ENCODE peak calls at places on chromosomes 13 and 19, in seven cellular contexts. I is lower lobe of right lung, S is mammary epithelial cell, L is gastrocnemius medialis, Y is pancreas, T is psoas muscle, H is uterus. A is an unnamed sample.

GRCh38 chr13:44012910-44013309 is 133.2 kb downstream of the LACC1 start:
- DNase-seq in I (no peak), S (no peak), L (no peak), Y (no peak), T (no peak), H (no peak), A (no peak)

GRCh38 chr19:10393137-10393536 is 10.2 kb downstream of the CDC37 start:
- DNase-seq in I (no peak), S (no peak), L (no peak), Y (no peak), T (no peak), H (no peak), A (no peak)

GRCh38 chr13:46492946-46493345 is 60.0 kb upstream of the LRCH1 start:
- DNase-seq in I (no peak), S (peak), L (no peak), Y (peak), T (no peak), H (no peak), A (no peak)

GRCh38 chr19:1213391-1214286 is 8.1 kb downstream of the STK11 start:
- DNase-seq in I (peak), S (peak), L (peak), Y (no peak), T (peak), H (peak), A (peak)

GRCh38 chr13:114043421-114044053 is 69.7 kb upstream of the C13orf46 start:
- DNase-seq in I (peak), S (no peak), L (peak), Y (no peak), T (peak), H (peak), A (no peak)

GRCh38 chr19:35144600-35145436 is 1.8 kb downstream of the FXYD7 start:
- DNase-seq in I (no peak), S (peak), L (no peak), Y (peak), T (no peak), H (no peak), A (peak)

GRCh38 chr13:25232937-25233515 is 54.3 kb downstream of the MTMR6 start:
- DNase-seq in I (no peak), S (peak), L (no peak), Y (no peak), T (no peak), H (no peak), A (no peak)

GRCh38 chr19:44640518-44640917 is 3.2 kb upstream of the PVR start:
- DNase-seq in I (no peak), S (peak), L (peak), Y (no peak), T (no peak), H (no peak), A (no peak)

GRCh38 chr19:34675250-34675649 is 1.7 kb downstream of the SCGB2B2 start:
- DNase-seq in I (no peak), S (no peak), L (no peak), Y (no peak), T (no peak), H (no peak), A (no peak)

GRCh38 chr13:61728468-61728867 is 312.8 kb upstream of the PCDH20 start:
- DNase-seq in I (no peak), S (no peak), L (no peak), Y (no peak), T (no peak), H (no peak), A (no peak)

GRCh38 chr19:42421591-42422031 is 5.6 kb downstream of the LIPE start:
- DNase-seq in I (no peak), S (peak), L (no peak), Y (peak), T (no peak), H (no peak), A (peak)

GRCh38 chr13:44108345-44108858 is 228.7 kb downstream of the LACC1 start:
- DNase-seq in I (no peak), S (peak), L (no peak), Y (peak), T (no peak), H (no peak), A (peak)

GRCh38 chr13:94411747-94412146 is 67.7 kb downstream of the DCT start:
- DNase-seq in I (no peak), S (no peak), L (no peak), Y (no peak), T (no peak), H (no peak), A (no peak)

GRCh38 chr13:81395368-81395767 is 1054.4 kb upstream of the SPRY2 start:
- DNase-seq in I (no peak), S (no peak), L (no peak), Y (no peak), T (no peak), H (no peak), A (no peak)

GRCh38 chr19:5978606-5979552 is 939 bp upstream of the RANBP3 start:
- DNase-seq in I (no peak), S (no peak), L (no peak), Y (no peak), T (no peak), H (no peak), A (no peak)

GRCh38 chr19:52237771-52238400 is 31.5 kb upstream of the ZNF766 start:
- DNase-seq in I (peak), S (peak), L (peak), Y (peak), T (peak), H (peak), A (no peak)

GRCh38 chr13:24985102-24985501 is 110.8 kb upstream of the PABPC3 start:
- DNase-seq in I (no peak), S (no peak), L (no peak), Y (no peak), T (no peak), H (no peak), A (no peak)

GRCh38 chr19:13082192-13083007 is 20.3 kb downstream of the LYL1 start:
- DNase-seq in I (no peak), S (no peak), L (peak), Y (no peak), T (no peak), H (peak), A (no peak)

GRCh38 chr13:32988588-32989256 is 27.5 kb upstream of the KL start:
- DNase-seq in I (no peak), S (no peak), L (no peak), Y (no peak), T (no peak), H (no peak), A (no peak)

DNA sequence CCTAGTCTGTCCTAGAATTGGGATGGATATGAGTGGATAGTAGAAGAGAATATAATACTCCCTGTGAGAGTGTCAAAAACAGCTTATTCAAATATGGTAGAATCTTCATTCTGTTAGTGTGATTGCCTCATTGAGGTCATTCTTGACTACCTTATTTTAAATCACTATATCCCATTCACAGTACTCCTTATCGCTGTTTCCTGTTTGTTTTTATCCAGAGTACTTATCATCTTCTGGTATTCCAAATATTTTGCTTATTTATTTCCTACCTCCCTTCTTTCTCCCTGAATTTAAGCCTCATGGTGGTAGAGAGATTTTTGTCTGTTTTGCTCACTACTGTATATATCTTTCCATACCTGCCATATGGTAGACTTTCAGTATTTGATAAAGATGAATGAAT is 9.9 kb downstream of the NDFIP2 start:
- DNase-seq in I (no peak), S (no peak), L (no peak), Y (no peak), T (no peak), H (no peak), A (no peak)
- H3K27ac ChIP-seq in I (peak), S (peak), L (no peak), Y (no peak), T (no peak), H (no peak), A (no peak)

GRCh38 chr13:26579580-26579979 is 22.1 kb downstream of the WASF3 start:
- DNase-seq in I (no peak), S (no peak), L (no peak), Y (no peak), T (no peak), H (no peak), A (no peak)
- H3K27ac ChIP-seq in I (no peak), S (no peak), L (no peak), Y (no peak), T (no peak), H (no peak), A (no peak)

GRCh38 chr19:48476176-48476575 is 7.0 kb downstream of the CYTH2 start:
- DNase-seq in I (no peak), S (no peak), L (no peak), Y (no peak), T (no peak), H (no peak), A (no peak)

GRCh38 chr19:48473161-48473966 is 4.2 kb downstream of the CYTH2 start:
- DNase-seq in I (no peak), S (peak), L (no peak), Y (no peak), T (no peak), H (no peak), A (no peak)

GRCh38 chr19:48475369-48476068 is 6.3 kb downstream of the CYTH2 start:
- DNase-seq in I (no peak), S (no peak), L (no peak), Y (no peak), T (no peak), H (no peak), A (no peak)

GRCh38 chr19:48471836-48472235 is 2.7 kb downstream of the CYTH2 start:
- DNase-seq in I (no peak), S (no peak), L (no peak), Y (no peak), T (no peak), H (no peak), A (no peak)

DNA sequence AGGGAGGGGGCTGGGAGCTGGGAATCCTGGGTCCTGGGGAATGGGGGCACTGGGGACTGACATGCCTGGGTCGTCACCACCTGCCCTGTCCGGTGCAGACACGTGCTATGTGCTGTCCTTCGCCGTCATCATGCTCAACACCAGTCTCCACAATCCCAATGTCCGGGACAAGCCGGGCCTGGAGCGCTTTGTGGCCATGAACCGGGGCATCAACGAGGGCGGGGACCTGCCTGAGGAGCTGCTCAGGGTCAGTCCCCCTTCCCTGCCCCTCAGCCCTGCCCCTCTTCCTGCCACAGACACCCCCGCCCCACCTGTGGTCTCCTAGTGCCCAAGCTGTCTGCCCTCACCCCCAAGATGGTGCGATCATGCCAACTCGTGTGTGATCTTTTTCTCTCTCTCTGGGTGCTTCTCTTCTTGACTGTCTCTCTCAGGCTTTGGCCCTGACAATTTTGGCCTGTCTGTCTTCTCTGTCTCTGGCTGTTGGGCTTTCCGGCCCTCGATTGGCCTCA is 5.0 kb downstream of the CYTH2 start:
- DNase-seq in I (no peak), S (no peak), L (no peak), Y (no peak), T (no peak), H (no peak), A (no peak)
- H3K27ac ChIP-seq in I (no peak), S (no peak), L (no peak), Y (no peak), T (no peak), H (no peak), A (no peak)

GRCh38 chr13:72448082-72448481 is 279.3 kb downstream of the MZT1 start:
- DNase-seq in I (no peak), S (no peak), L (no peak), Y (no peak), T (no peak), H (no peak), A (no peak)
- H3K27ac ChIP-seq in I (no peak), S (no peak), L (no peak), Y (no peak), T (no peak), H (no peak), A (no peak)

A was measured in kidney.